ENCODE peak calls at places on chromosomes 11 and 22, in eight cellular contexts. X is HTR-8/SVneo, G is LoVo, Z is nucleus accumbens, F is AML-193, M is NCI-H1694, V is iris pigment epithelial cell, P is fibroblast of pulmonary artery. Y is an unnamed sample.
A peak's percentile ranks its signal among the peaks of the same experiment; 100 is the strongest.

GRCh38 chr11:16001899-16002426 is 354.4 kb downstream of the SOX6 start:
- DNase-seq in G (peak; percentile 10), F (peak; percentile 32), V (peak; percentile 83), M (no peak), Z (no peak), X (no peak), P (peak; percentile 96), Y (peak; percentile 96)

GRCh38 chr11:78030429-78031325 is 7.6 kb upstream of the KCTD14 start:
- DNase-seq in F (no peak), V (peak; percentile 35), M (peak; percentile 91), P (peak; percentile 89), G (peak; percentile 48), Z (peak; percentile 85), X (peak; percentile 65), Y (peak; percentile 69)

GRCh38 chr11:64438986-64439771 is 80.2 kb downstream of the RPS6KA4 start:
- DNase-seq in F (no peak), M (no peak), V (no peak), G (no peak), P (no peak), Z (no peak), X (no peak), Y (no peak)

GRCh38 chr11:36273110-36273509 is 16.1 kb downstream of the COMMD9 start:
- DNase-seq in X (no peak), M (no peak), P (no peak), Z (no peak), F (no peak), V (no peak), G (no peak), Y (no peak)

GRCh38 chr11:113182288-113182687 is 132.1 kb upstream of the TTC12 start:
- DNase-seq in F (no peak), P (no peak), X (no peak), M (no peak), V (no peak), G (no peak), Z (no peak), Y (no peak)

GRCh38 chr11:119518746-119519382 is 95.9 kb upstream of the THY1 start:
- DNase-seq in X (peak; percentile 34), V (peak; percentile 41), Z (no peak), G (no peak), M (no peak), F (no peak), P (peak; percentile 53), Y (peak; percentile 9)

GRCh38 chr22:50722716-50723428 is 15.1 kb upstream of the ACR start:
- DNase-seq in P (no peak), G (no peak), X (no peak), F (no peak), V (no peak), M (no peak), Z (no peak), Y (no peak)

GRCh38 chr11:9263840-9264380 is 1.2 kb downstream of the DENND5A start:
- DNase-seq in V (peak; percentile 38), G (no peak), F (peak; percentile 76), M (no peak), Z (no peak), X (peak; percentile 41), P (no peak), Y (no peak)

GRCh38 chr11:71151561-71151960 is 100.8 kb downstream of the SHANK2 start:
- DNase-seq in M (no peak), X (no peak), V (no peak), Z (no peak), G (no peak), F (no peak), P (no peak), Y (no peak)

GRCh38 chr22:24503137-24503850 is 8.2 kb downstream of the UPB1 start:
- DNase-seq in M (peak; percentile 10), F (peak; percentile 86), V (peak; percentile 65), G (peak; percentile 28), X (peak; percentile 57), Z (no peak), P (peak; percentile 69), Y (no peak)

GRCh38 chr11:60953781-60954180 is 1.8 kb upstream of the SLC15A3 start:
- DNase-seq in V (no peak), P (peak; percentile 46), X (no peak), M (no peak), G (no peak), F (no peak), Z (no peak), Y (no peak)

GRCh38 chr11:20719821-20720220 is 50.4 kb downstream of the NELL1 start:
- DNase-seq in M (no peak), X (no peak), F (no peak), G (no peak), Z (no peak), V (no peak), P (no peak), Y (no peak)

GRCh38 chr11:432501-433100 is 9.2 kb downstream of the ANO9 start:
- DNase-seq in X (no peak), F (no peak), V (no peak), P (no peak), G (no peak), Z (no peak), M (no peak), Y (no peak)

GRCh38 chr22:45692549-45692948 is 20.9 kb downstream of the ATXN10 start:
- DNase-seq in Z (no peak), V (peak; percentile 70), X (no peak), P (peak; percentile 61), G (no peak), F (no peak), M (no peak), Y (no peak)

GRCh38 chr11:16382638-16383380 is 26.5 kb upstream of the SOX6 start:
- DNase-seq in P (no peak), X (no peak), M (no peak), V (peak; percentile 29), G (no peak), Z (no peak), F (no peak), Y (peak; percentile 4)

GRCh38 chr22:32053165-32053755 is 10.2 kb downstream of the SLC5A1 start:
- DNase-seq in F (no peak), Z (no peak), M (peak; percentile 87), V (no peak), X (no peak), P (no peak), G (no peak), Y (no peak)

GRCh38 chr11:87819141-87819540 is 356.1 kb downstream of the RAB38 start:
- DNase-seq in Z (peak; percentile 8), F (no peak), M (peak; percentile 42), P (peak; percentile 1), X (no peak), V (peak; percentile 1), G (no peak), Y (no peak)

GRCh38 chr11:11148104-11148509 is 204.9 kb downstream of the CSNK2A3 start:
- DNase-seq in M (no peak), V (peak; percentile 67), F (no peak), Z (peak; percentile 17), X (peak; percentile 34), G (no peak), P (peak; percentile 82), Y (peak; percentile 66)

GRCh38 chr11:3906166-3906565 is 50.7 kb downstream of the STIM1 start:
- DNase-seq in X (no peak), M (no peak), P (no peak), Z (no peak), F (no peak), V (no peak), G (no peak), Y (no peak)

GRCh38 chr11:128180446-128181089 is 406.8 kb downstream of the ETS1 start:
- DNase-seq in V (peak; percentile 93), G (no peak), M (no peak), X (peak; percentile 41), Z (no peak), F (no peak), P (peak; percentile 95), Y (peak; percentile 88)

GRCh38 chr11:77244277-77245014 is 57.0 kb downstream of the GDPD4 start:
- DNase-seq in P (peak; percentile 78), V (peak; percentile 76), Z (no peak), M (no peak), X (peak; percentile 65), F (no peak), G (peak; percentile 45), Y (peak; percentile 56)

GRCh38 chr11:117909611-117910382 is 19.4 kb downstream of the TMPRSS13 start:
- DNase-seq in X (no peak), Z (peak; percentile 16), M (no peak), P (no peak), V (no peak), G (no peak), F (no peak), Y (no peak)

GRCh38 chr11:93131709-93132108 is 66.1 kb downstream of the SLC36A4 start:
- DNase-seq in F (peak; percentile 18), X (no peak), V (peak; percentile 19), P (no peak), Z (no peak), G (no peak), M (no peak), Y (no peak)

GRCh38 chr11:121583825-121584224 is 131.1 kb upstream of the SORL1-AS1 start:
- DNase-seq in M (no peak), V (no peak), P (no peak), G (no peak), Z (no peak), X (no peak), F (no peak), Y (no peak)

GRCh38 chr11:130049260-130049659 is 20.4 kb upstream of the APLP2 start:
- DNase-seq in X (no peak), V (no peak), G (no peak), P (no peak), Z (no peak), M (no peak), F (peak; percentile 31), Y (no peak)

GRCh38 chr22:36659762-36660509 is 43.6 kb downstream of the CACNG2 start:
- DNase-seq in M (no peak), G (peak; percentile 91), V (peak; percentile 86), X (peak; percentile 86), P (peak; percentile 88), F (peak; percentile 68), Z (peak; percentile 86), Y (peak; percentile 68)

GRCh38 chr22:24455751-24456426 is 28.5 kb downstream of the ADORA2A start:
- DNase-seq in F (no peak), M (no peak), G (no peak), Z (no peak), P (no peak), X (no peak), V (no peak), Y (no peak)